ENCODE peak calls at places on chromosomes 4 and X, in seven cellular contexts. R, X, O, Y, M, U and W are unnamed samples.

GRCh38 chrX:95919605-95920004 is 765.0 kb upstream of the DIAPH2 start:
- DNase-seq in U (no peak), M (no peak), Y (no peak), X (no peak), R (no peak), O (no peak), W (no peak)

GRCh38 chr4:123217676-123218075 is 178.9 kb upstream of the SPRY1 start:
- DNase-seq in O (no peak), Y (no peak), X (no peak), U (no peak), M (no peak), R (no peak), W (no peak)

GRCh38 chr4:169485791-169486742 is 126.3 kb downstream of the NEK1 start:
- DNase-seq in O (peak), U (no peak), X (peak), M (peak), R (peak), Y (no peak), W (no peak)

GRCh38 chr4:93065790-93066189 is 762.0 kb downstream of the GRID2 start:
- DNase-seq in O (no peak), M (no peak), X (no peak), Y (no peak), U (no peak), R (no peak), W (no peak)

GRCh38 chrX:71143508-71143907 is 1.1 kb upstream of the NLGN3 start:
- DNase-seq in U (peak), O (peak), X (no peak), R (no peak), M (no peak), Y (peak), W (no peak)

GRCh38 chr4:121717680-121718237 is 21.0 kb upstream of the ANXA5 start:
- DNase-seq in X (no peak), M (no peak), Y (no peak), U (no peak), O (peak), R (no peak), W (no peak)

GRCh38 chr4:127335732-127336131 is 297.0 kb upstream of the INTU start:
- DNase-seq in R (no peak), M (no peak), O (no peak), U (no peak), Y (no peak), X (no peak), W (no peak)

GRCh38 chrX:37871626-37872302 is 24.4 kb upstream of the DYNLT3 start:
- DNase-seq in X (peak), Y (no peak), U (no peak), R (peak), O (peak), M (peak), W (no peak)

GRCh38 chr4:140757220-140757607 is 1.0 kb upstream of the TBC1D9 start:
- DNase-seq in O (no peak), R (no peak), X (no peak), U (no peak), M (no peak), Y (no peak), W (no peak)

GRCh38 chr4:139884438-139884837 is 218.8 kb downstream of the MGST2 start:
- DNase-seq in M (no peak), O (no peak), R (no peak), U (no peak), X (no peak), Y (no peak), W (no peak)

GRCh38 chr4:76879731-76880364 is 18.1 kb downstream of the SOWAHB start:
- DNase-seq in Y (no peak), X (no peak), R (peak), O (peak), M (no peak), U (no peak), W (no peak)

GRCh38 chr4:54099959-54100606 is at the start of gene GSX2:
- DNase-seq in Y (no peak), X (no peak), R (no peak), U (no peak), M (no peak), O (no peak), W (no peak)

GRCh38 chrX:134520860-134521390 is 61.0 kb downstream of the HPRT1 start:
- DNase-seq in R (peak), M (peak), U (no peak), O (peak), X (peak), Y (no peak), W (no peak)

GRCh38 chr4:110793890-110794588 is 171.2 kb upstream of the PITX2 start:
- DNase-seq in O (no peak), R (no peak), U (no peak), M (no peak), X (no peak), Y (no peak), W (no peak)

GRCh38 chr4:53748328-53748772 is 157.1 kb upstream of the LNX1 start:
- DNase-seq in U (no peak), R (no peak), M (no peak), Y (no peak), O (no peak), X (peak), W (no peak)

GRCh38 chr4:113555868-113556267 is 205.7 kb downstream of the CAMK2D start:
- DNase-seq in M (no peak), R (no peak), U (no peak), O (no peak), Y (no peak), X (no peak), W (peak)

GRCh38 chrX:134603806-134604700 is 54.2 kb downstream of the PLAC1 start:
- DNase-seq in X (no peak), R (peak), Y (no peak), U (no peak), O (peak), M (no peak), W (no peak)